ENCODE peak calls at places on chromosomes 1 and 21, in four cellular contexts. One of them, this sample, is unnamed.

GRCh38 chr1:112318698-112319370 is 77.2 kb upstream of the CTTNBP2NL start:
- DNase-seq in AG09319: no peak
- DNase-seq in GM20000: no peak
- DNase-seq in natural killer cell: no peak
- DNase-seq in this sample: no peak

GRCh38 chr1:41361028-41361494 is at the start of gene FOXO6:
- DNase-seq in natural killer cell: peak; percentile 92
- DNase-seq in GM20000: peak; percentile 99
- DNase-seq in AG09319: peak; percentile 84
- DNase-seq in this sample: peak; percentile 98

GRCh38 chr1:200973937-200974657 is 49.4 kb downstream of the KIF21B start:
- DNase-seq in GM20000: no peak
- DNase-seq in natural killer cell: no peak
- DNase-seq in AG09319: no peak
- DNase-seq in this sample: no peak

GRCh38 chr1:36750706-36751105 is 268.0 kb upstream of the CSF3R start:
- DNase-seq in GM20000: no peak
- DNase-seq in natural killer cell: no peak
- DNase-seq in AG09319: no peak
- DNase-seq in this sample: no peak

GRCh38 chr1:46659307-46659870 is 8.8 kb downstream of the ATPAF1 start:
- DNase-seq in AG09319: no peak
- DNase-seq in GM20000: no peak
- DNase-seq in natural killer cell: no peak
- DNase-seq in this sample: no peak

GRCh38 chr1:42877380-42877779 is 31.0 kb downstream of the ZNF691 start:
- DNase-seq in AG09319: no peak
- DNase-seq in GM20000: no peak
- DNase-seq in natural killer cell: no peak
- DNase-seq in this sample: no peak

GRCh38 chr1:232599178-232600041 is 30.5 kb downstream of the SIPA1L2 start:
- DNase-seq in natural killer cell: no peak
- DNase-seq in AG09319: peak; percentile 16
- DNase-seq in GM20000: no peak
- DNase-seq in this sample: no peak

GRCh38 chr1:171207377-171207776 is 22.3 kb downstream of the FMO2 start:
- DNase-seq in natural killer cell: no peak
- DNase-seq in GM20000: no peak
- DNase-seq in AG09319: no peak
- DNase-seq in this sample: no peak

GRCh38 chr21:26736449-26736848 is 108.8 kb downstream of the ADAMTS1 start:
- DNase-seq in AG09319: no peak
- DNase-seq in GM20000: no peak
- DNase-seq in natural killer cell: no peak
- DNase-seq in this sample: no peak

GRCh38 chr21:36385233-36385908 is at the start of gene CHAF1B:
- DNase-seq in AG09319: peak; percentile 24
- DNase-seq in GM20000: peak; percentile 97
- DNase-seq in natural killer cell: peak; percentile 88
- DNase-seq in this sample: peak; percentile 96

GRCh38 chr1:66505671-66506392 is 28.1 kb upstream of the SGIP1 start:
- DNase-seq in GM20000: no peak
- DNase-seq in AG09319: no peak
- DNase-seq in natural killer cell: no peak
- DNase-seq in this sample: no peak

GRCh38 chr1:19974822-19975416 is 4.5 kb downstream of the PLA2G2A start:
- DNase-seq in AG09319: peak; percentile 35
- DNase-seq in GM20000: peak; percentile 57
- DNase-seq in natural killer cell: no peak
- DNase-seq in this sample: peak; percentile 37

GRCh38 chr1:61157420-61157987 is 75.1 kb downstream of the NFIA start:
- DNase-seq in natural killer cell: no peak
- DNase-seq in GM20000: no peak
- DNase-seq in AG09319: peak; percentile 66
- DNase-seq in this sample: no peak

GRCh38 chr1:207918016-207918415 is 7.1 kb upstream of the CD34 start:
- DNase-seq in GM20000: no peak
- DNase-seq in natural killer cell: no peak
- DNase-seq in AG09319: no peak
- DNase-seq in this sample: no peak

GRCh38 chr1:112618114-112618720 is 724 bp downstream of the ST7L start:
- DNase-seq in natural killer cell: no peak
- DNase-seq in GM20000: no peak
- DNase-seq in AG09319: no peak
- DNase-seq in this sample: peak; percentile 34

DNA sequence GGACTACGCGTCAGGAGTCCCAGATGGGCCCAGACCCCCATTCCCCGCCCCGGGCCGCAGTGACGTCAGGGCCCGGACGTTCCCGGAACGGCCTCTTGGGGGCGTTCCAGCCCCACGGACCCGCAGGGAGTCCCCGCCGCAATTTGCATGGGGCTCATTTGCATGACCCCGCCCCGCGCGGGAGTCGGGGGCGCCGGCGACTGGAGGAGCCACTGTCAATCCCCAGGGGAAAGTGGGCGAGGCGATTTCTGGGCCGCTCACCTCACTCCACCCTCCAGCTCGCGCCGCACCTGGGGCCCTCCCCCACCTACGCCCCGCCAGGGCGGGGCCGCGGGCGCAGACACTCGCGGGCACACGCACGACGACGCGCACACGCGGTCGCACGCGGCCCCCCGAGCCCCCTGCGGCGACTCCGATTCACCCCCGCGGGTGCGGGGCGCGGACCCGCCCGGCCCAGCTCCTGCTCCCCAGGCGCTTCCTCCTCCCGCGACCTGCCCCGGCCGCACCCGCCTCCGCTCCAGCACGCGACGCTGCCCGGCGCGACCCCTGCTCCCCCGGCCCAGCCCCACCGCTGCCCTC is 13.2 kb downstream of the AGRN start:
- DNase-seq in GM20000: peak; percentile 99
- DNase-seq in AG09319: peak; percentile 10
- DNase-seq in natural killer cell: peak; percentile 79
- DNase-seq in this sample: peak; percentile 97
- TF ChIP-seq CTCF in GM20000: peak; percentile 76
- TF ChIP-seq CTCF in AG09319: peak; percentile 60
- TF ChIP-seq CTCF in natural killer cell: peak; percentile 81
- TF ChIP-seq CTCF in this sample: peak; percentile 90

GRCh38 chr1:54428838-54429513 is 22.8 kb upstream of the SSBP3 start:
- DNase-seq in AG09319: no peak
- DNase-seq in GM20000: no peak
- DNase-seq in natural killer cell: no peak
- DNase-seq in this sample: no peak

GRCh38 chr1:54424398-54424797 is 18.2 kb upstream of the SSBP3 start:
- DNase-seq in natural killer cell: no peak
- DNase-seq in AG09319: no peak
- DNase-seq in GM20000: no peak
- DNase-seq in this sample: no peak

GRCh38 chr1:54429838-54430237 is 23.6 kb upstream of the SSBP3 start:
- DNase-seq in GM20000: no peak
- DNase-seq in natural killer cell: no peak
- DNase-seq in AG09319: no peak
- DNase-seq in this sample: no peak

GRCh38 chr1:54421101-54421504 is 14.9 kb upstream of the SSBP3 start:
- DNase-seq in GM20000: no peak
- DNase-seq in natural killer cell: no peak
- DNase-seq in AG09319: no peak
- DNase-seq in this sample: no peak

GRCh38 chr1:54425152-54425584 is 19.0 kb upstream of the SSBP3 start:
- DNase-seq in natural killer cell: no peak
- DNase-seq in GM20000: no peak
- DNase-seq in AG09319: no peak
- DNase-seq in this sample: no peak
- TF ChIP-seq CTCF in natural killer cell: no peak
- TF ChIP-seq CTCF in GM20000: no peak
- TF ChIP-seq CTCF in AG09319: peak; percentile 38
- TF ChIP-seq CTCF in this sample: no peak

DNA sequence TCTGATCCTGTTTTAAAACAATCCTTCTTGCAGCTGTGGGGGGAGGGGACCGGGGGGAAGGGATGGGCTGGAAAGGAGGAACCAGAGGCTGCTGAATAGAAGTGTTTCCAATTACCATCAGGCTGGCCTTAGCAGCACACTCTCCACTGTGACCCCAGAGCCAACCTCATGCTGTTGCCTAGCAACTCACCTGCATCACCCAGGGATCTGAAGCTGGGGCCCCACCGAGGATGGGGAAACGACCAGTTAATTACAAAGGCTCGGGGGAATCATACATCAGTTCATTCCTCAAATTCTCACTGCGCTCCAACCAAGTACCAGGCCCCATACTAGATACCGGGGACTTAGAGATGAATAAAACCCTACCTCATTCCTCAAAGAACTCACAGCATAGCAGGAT is 11.9 kb upstream of the GPX7 start:
- DNase-seq in GM20000: no peak
- DNase-seq in AG09319: no peak
- DNase-seq in natural killer cell: no peak
- DNase-seq in this sample: no peak
- TF ChIP-seq CTCF in GM20000: no peak
- TF ChIP-seq CTCF in AG09319: no peak
- TF ChIP-seq CTCF in natural killer cell: no peak
- TF ChIP-seq CTCF in this sample: no peak

GRCh38 chr1:228308628-228309547 is 97.7 kb downstream of the TRIM11 start:
- DNase-seq in GM20000: no peak
- DNase-seq in natural killer cell: peak; percentile 6
- DNase-seq in AG09319: no peak
- DNase-seq in this sample: no peak
- TF ChIP-seq CTCF in GM20000: no peak
- TF ChIP-seq CTCF in natural killer cell: no peak
- TF ChIP-seq CTCF in AG09319: no peak
- TF ChIP-seq CTCF in this sample: no peak

GRCh38 chr1:165772739-165773138 is 4.1 kb upstream of the TMCO1 start:
- DNase-seq in natural killer cell: no peak
- DNase-seq in AG09319: no peak
- DNase-seq in GM20000: no peak
- DNase-seq in this sample: no peak
- TF ChIP-seq CTCF in natural killer cell: no peak
- TF ChIP-seq CTCF in AG09319: no peak
- TF ChIP-seq CTCF in GM20000: no peak
- TF ChIP-seq CTCF in this sample: no peak

GRCh38 chr1:102715150-102715549 is 393.2 kb downstream of the COL11A1 start:
- DNase-seq in AG09319: no peak
- DNase-seq in natural killer cell: no peak
- DNase-seq in GM20000: no peak
- DNase-seq in this sample: no peak
- TF ChIP-seq CTCF in AG09319: no peak
- TF ChIP-seq CTCF in natural killer cell: no peak
- TF ChIP-seq CTCF in GM20000: no peak
- TF ChIP-seq CTCF in this sample: no peak